ENCODE peak calls at places on chromosomes 6 and 20, in nine cellular contexts. V is kidney tubule cell; N is HL-60; X is A549; H is activated CD4-positive, alpha-beta T cell treated with anti-CD3 and anti-CD28 coated beads, Interleukin-2, amount 10 ng/mL, durations not matched to agents 7 days and 5 days; A is mesenchymal stem cell; Z is stimulated activated CD8-positive, alpha-beta memory T cell treated with anti-CD3 and anti-CD28 coated beads, Interleukin-12 subunit alpha, Interleukin-12 subunit beta, amount 100 ng/mL, for 4 hours; K is lower leg skin; M is mucosa of gallbladder. P is an unnamed sample.
A peak's percentile ranks its signal among the peaks of the same experiment; 100 is the strongest.

GRCh38 chr6:113031591-113031990 is 684.5 kb downstream of the RFPL4B start:
- DNase-seq in N (no peak), V (no peak), A (no peak), M (no peak), Z (no peak), H (no peak), K (no peak), X (no peak), P (no peak)

GRCh38 chr6:99467509-99468106 is 42.5 kb upstream of the PNISR start:
- DNase-seq in N (no peak), X (peak; percentile 10), A (peak; percentile 33), K (no peak), M (no peak), V (peak; percentile 27), Z (no peak), H (peak; percentile 13), P (peak; percentile 51)

GRCh38 chr6:146358341-146359046 is 185.1 kb upstream of the RAB32 start:
- DNase-seq in K (no peak), Z (no peak), V (peak; percentile 32), A (peak; percentile 8), M (no peak), H (no peak), X (no peak), N (no peak), P (peak; percentile 66)

GRCh38 chr20:33099842-33100538 is 20.5 kb downstream of the BPIFB4 start:
- DNase-seq in M (no peak), Z (no peak), V (peak; percentile 18), H (no peak), K (no peak), N (no peak), A (no peak), X (no peak), P (no peak)

GRCh38 chr6:75657327-75657726 is 55.6 kb downstream of the SENP6 start:
- DNase-seq in K (no peak), V (peak; percentile 23), X (no peak), A (no peak), H (no peak), M (no peak), N (no peak), Z (no peak), P (no peak)

GRCh38 chr20:31543966-31544598 is 29.8 kb downstream of the HM13 start:
- DNase-seq in V (peak; percentile 88), K (no peak), M (no peak), Z (no peak), A (peak; percentile 95), X (no peak), N (no peak), H (no peak), P (peak; percentile 27)

GRCh38 chr20:23689399-23689690 is 507 bp upstream of the CST4 start:
- DNase-seq in H (no peak), V (no peak), Z (no peak), M (no peak), K (no peak), N (no peak), X (no peak), A (no peak), P (no peak)

GRCh38 chr6:41551086-41551702 is 5.0 kb downstream of the FOXP4 start:
- DNase-seq in X (no peak), H (no peak), K (no peak), A (no peak), M (no peak), N (no peak), Z (no peak), V (no peak), P (no peak)

GRCh38 chr6:42929928-42930360 is 664 bp downstream of the CNPY3 start:
- DNase-seq in N (peak; percentile 91), H (peak; percentile 60), K (peak; percentile 24), Z (peak; percentile 45), M (peak; percentile 30), A (peak; percentile 89), X (peak; percentile 15), V (peak; percentile 70), P (peak; percentile 51)

GRCh38 chr20:38791291-38791690 is 14.2 kb upstream of the PPP1R16B start:
- DNase-seq in K (no peak), H (no peak), V (no peak), X (no peak), Z (no peak), N (no peak), A (no peak), M (no peak), P (no peak)

GRCh38 chr20:52193886-52194545 is 2.4 kb upstream of the ZFP64 start:
- DNase-seq in M (no peak), K (no peak), A (no peak), Z (no peak), X (no peak), H (no peak), N (no peak), V (no peak), P (no peak)

GRCh38 chr20:44851545-44851944 is 34.0 kb upstream of the YWHAB start:
- DNase-seq in N (no peak), Z (no peak), H (no peak), M (no peak), V (no peak), K (no peak), X (no peak), A (no peak), P (no peak)

GRCh38 chr6:29742191-29742590 is 19.0 kb downstream of the HLA-F start:
- DNase-seq in A (no peak), H (no peak), K (peak; percentile 11), X (no peak), V (no peak), M (no peak), N (no peak), Z (no peak), P (no peak)

GRCh38 chr20:58942549-58942948 is 38.5 kb upstream of the NELFCD start:
- DNase-seq in K (no peak), Z (no peak), V (no peak), H (no peak), X (no peak), M (no peak), A (no peak), N (no peak), P (no peak)

GRCh38 chr6:79868098-79868722 is 79.1 kb downstream of the ELOVL4 start:
- DNase-seq in M (peak; percentile 60), A (peak; percentile 75), K (no peak), N (peak; percentile 53), Z (no peak), H (peak; percentile 62), V (peak; percentile 71), X (peak; percentile 44), P (peak; percentile 83)

GRCh38 chr6:125835221-125835744 is 44.5 kb downstream of the NCOA7 start:
- DNase-seq in V (no peak), M (no peak), X (no peak), N (peak; percentile 53), Z (no peak), K (no peak), H (no peak), A (peak; percentile 65), P (peak; percentile 85)

GRCh38 chr20:24990810-24991252 is 1.7 kb downstream of the APMAP start:
- DNase-seq in N (no peak), M (no peak), A (no peak), V (peak; percentile 16), X (no peak), Z (no peak), H (no peak), K (no peak), P (no peak)

GRCh38 chr6:149867876-149868640 is 3.9 kb upstream of the LRP11 start:
- DNase-seq in Z (no peak), A (peak; percentile 34), X (no peak), V (peak; percentile 60), N (no peak), H (no peak), K (no peak), M (peak; percentile 42), P (no peak)

GRCh38 chr6:26553264-26553738 is 15.1 kb downstream of the HMGN4 start:
- DNase-seq in H (peak; percentile 77), V (peak; percentile 79), A (peak; percentile 81), K (peak; percentile 71), Z (peak; percentile 59), N (peak; percentile 75), M (peak; percentile 78), X (no peak), P (peak; percentile 78)

GRCh38 chr6:150191809-150192208 is 49.0 kb downstream of the PPP1R14C start:
- DNase-seq in A (peak; percentile 10), X (no peak), N (no peak), K (no peak), Z (no peak), M (no peak), H (no peak), V (peak; percentile 84), P (no peak)

GRCh38 chr20:34637245-34638185 is 39.4 kb downstream of the PIGU start:
- DNase-seq in M (peak; percentile 30), A (peak; percentile 90), V (no peak), X (no peak), N (no peak), H (no peak), K (peak; percentile 71), Z (no peak), P (peak; percentile 9)

GRCh38 chr20:21102252-21102609 is 3.9 kb downstream of the LINC00237 start:
- DNase-seq in N (no peak), H (no peak), K (peak; percentile 27), M (no peak), X (no peak), Z (no peak), A (no peak), V (no peak), P (no peak)

GRCh38 chr6:43891072-43891870 is 121.3 kb downstream of the VEGFA start:
- DNase-seq in N (no peak), H (no peak), M (no peak), X (no peak), K (no peak), A (no peak), V (no peak), Z (no peak), P (no peak)

GRCh38 chr6:126312013-126312665 is 27.8 kb upstream of the CENPW start:
- DNase-seq in V (peak; percentile 47), Z (no peak), A (peak; percentile 21), K (no peak), M (no peak), H (no peak), N (peak; percentile 7), X (peak; percentile 7), P (peak; percentile 54)

GRCh38 chr20:49400904-49401303 is 81.6 kb downstream of the KCNB1 start:
- DNase-seq in X (no peak), H (no peak), N (no peak), A (peak; percentile 61), K (no peak), M (peak; percentile 29), Z (no peak), V (no peak), P (peak; percentile 31)

GRCh38 chr20:47809561-47809960 is 24.3 kb upstream of the SULF2 start:
- DNase-seq in A (no peak), K (no peak), X (no peak), V (peak; percentile 44), N (no peak), H (no peak), Z (no peak), M (peak; percentile 26), P (peak; percentile 28)

GRCh38 chr6:80932364-80932763 is 820.1 kb downstream of the TENT5A start:
- DNase-seq in V (no peak), K (no peak), N (no peak), H (no peak), A (peak; percentile 27), M (no peak), X (no peak), Z (no peak), P (no peak)